ENCODE peak calls at places on chromosome 22, in six cellular contexts. J is activated CD4-positive, CD25-positive, alpha-beta regulatory T cell; U is DMS79 treated with DMSO at 0.1 percent for 48 hours; V is hepatic stellate cell; R is stimulated activated CD4-positive, alpha-beta T cell treated with anti-CD3 and anti-CD28 coated beads, Interleukin-15, amount 100 ng/mL, for 1 hour; I is activated CD4-positive, alpha-beta memory T cell treated with anti-CD3 and anti-CD28 coated beads for 36 hours. P is an unnamed sample.

GRCh38 chr22:42984397-42984796 is 30.6 kb downstream of the PACSIN2 start:
- DNase-seq in J (no peak), U (no peak), V (no peak), R (no peak), I (no peak), P (no peak)

GRCh38 chr22:17120281-17120680 is 879 bp downstream of the TMEM121B start:
- DNase-seq in J (peak), U (no peak), V (peak), R (peak), I (peak), P (peak)

GRCh38 chr22:20844055-20845037 is 14.3 kb downstream of the PI4KA start:
- DNase-seq in J (no peak), U (no peak), V (no peak), R (no peak), I (no peak), P (no peak)

GRCh38 chr22:50282361-50283144 is 12.4 kb upstream of the MAPK11 start:
- DNase-seq in J (no peak), U (no peak), V (peak), R (no peak), I (no peak), P (no peak)

GRCh38 chr22:20062766-20063083 is 17.3 kb upstream of the DGCR8 start:
- DNase-seq in J (no peak), U (no peak), V (no peak), R (no peak), I (peak), P (no peak)

GRCh38 chr22:47765757-47766156 is 1003.3 kb downstream of the TBC1D22A start:
- DNase-seq in J (no peak), U (no peak), V (no peak), R (no peak), I (no peak), P (no peak)

GRCh38 chr22:19277785-19278184 is 13.7 kb downstream of the CLTCL1 start:
- DNase-seq in J (no peak), U (no peak), V (no peak), R (no peak), I (no peak), P (no peak)

GRCh38 chr22:45358127-45358526 is 48.4 kb downstream of the FAM118A start:
- DNase-seq in J (no peak), U (no peak), V (no peak), R (no peak), I (no peak), P (no peak)

GRCh38 chr22:43381693-43382092 is 30.1 kb upstream of the MPPED1 start:
- DNase-seq in J (no peak), U (no peak), V (no peak), R (no peak), I (no peak), P (no peak)

GRCh38 chr22:27474711-27475547 is 326.6 kb downstream of the MN1 start:
- DNase-seq in J (no peak), U (no peak), V (peak), R (no peak), I (no peak), P (no peak)

GRCh38 chr22:31938258-31938657 is 6.1 kb upstream of the YWHAH start:
- DNase-seq in J (no peak), U (no peak), V (no peak), R (no peak), I (no peak), P (no peak)

GRCh38 chr22:22450343-22450839 is 58.2 kb downstream of the ZNF280B start:
- DNase-seq in J (no peak), U (peak), V (no peak), R (no peak), I (no peak), P (no peak)

GRCh38 chr22:46088541-46089311 is 61.6 kb upstream of the PPARA start:
- DNase-seq in J (no peak), U (no peak), V (peak), R (no peak), I (no peak), P (no peak)

GRCh38 chr22:45638834-45639746 is 32.5 kb upstream of the ATXN10 start:
- DNase-seq in J (no peak), U (peak), V (no peak), R (no peak), I (no peak), P (no peak)

GRCh38 chr22:25027959-25028840 is 75.7 kb downstream of the KIAA1671 start:
- DNase-seq in J (no peak), U (no peak), V (peak), R (no peak), I (peak), P (no peak)

GRCh38 chr22:23684051-23684450 is 6.8 kb upstream of the RGL4 start:
- DNase-seq in J (no peak), U (no peak), V (no peak), R (no peak), I (no peak), P (no peak)

GRCh38 chr22:48821346-48822186 is 1006.1 kb downstream of the BRD1 start:
- DNase-seq in J (no peak), U (no peak), V (no peak), R (no peak), I (no peak), P (no peak)

GRCh38 chr22:49377306-49377705 is 450.4 kb downstream of the BRD1 start:
- DNase-seq in J (no peak), U (no peak), V (no peak), R (no peak), I (no peak), P (no peak)